ENCODE peak calls at places on chromosomes 3 and 15, in five cellular contexts. W is hippocampal formation; K is mucosa of gallbladder; Y is left cardiac atrium; X is stimulated activated CD8-positive, alpha-beta memory T cell treated with anti-CD3 and anti-CD28 coated beads, Interleukin-7, amount 100 ng/mL, for 24 hours. Q is an unnamed sample.

GRCh38 chr3:60384352-60384751 is 866.9 kb downstream of the FHIT start:
- DNase-seq in K (no peak), W (no peak), X (no peak), Y (no peak), Q (no peak)

GRCh38 chr3:73674280-73674679 is 49.5 kb upstream of the PDZRN3 start:
- DNase-seq in X (no peak), K (no peak), W (no peak), Y (no peak), Q (no peak)

GRCh38 chr15:81047948-81048347 is 47.2 kb downstream of the TLNRD1 start:
- DNase-seq in W (no peak), K (no peak), Y (no peak), X (no peak), Q (no peak)

GRCh38 chr3:13654330-13655073 is 105.6 kb downstream of the FBLN2 start:
- DNase-seq in K (no peak), Y (no peak), X (no peak), W (no peak), Q (no peak)

GRCh38 chr3:112685435-112685834 is 44.5 kb upstream of the CCDC80 start:
- DNase-seq in X (no peak), Y (no peak), W (no peak), K (no peak), Q (no peak)

GRCh38 chr3:4492240-4493007 is 724 bp upstream of the ITPR1 start:
- DNase-seq in X (no peak), K (peak; percentile 61), W (no peak), Y (peak; percentile 67), Q (peak; percentile 74)

GRCh38 chr3:155158361-155159037 is 78.4 kb downstream of the MME start:
- DNase-seq in K (no peak), Y (no peak), X (no peak), W (no peak), Q (no peak)

GRCh38 chr15:41930867-41931222 is 37.0 kb upstream of the SPTBN5 start:
- DNase-seq in K (no peak), X (no peak), W (no peak), Y (no peak), Q (no peak)

GRCh38 chr3:36132214-36132613 is 248.1 kb upstream of the STAC start:
- DNase-seq in X (no peak), K (no peak), W (no peak), Y (no peak), Q (no peak)

GRCh38 chr3:178880274-178880673 is 191.3 kb downstream of the ZMAT3 start:
- DNase-seq in X (no peak), W (no peak), Y (no peak), K (no peak), Q (no peak)

GRCh38 chr15:56369234-56369633 is 4.0 kb downstream of the TEX9 start:
- DNase-seq in X (no peak), Y (no peak), K (no peak), W (no peak), Q (no peak)

GRCh38 chr3:13574798-13575451 is 26.0 kb downstream of the FBLN2 start:
- DNase-seq in X (no peak), Y (no peak), W (no peak), K (no peak), Q (no peak)

GRCh38 chr15:50718700-50719125 is 32.1 kb upstream of the TRPM7 start:
- DNase-seq in Y (no peak), W (no peak), X (no peak), K (peak; percentile 22), Q (no peak)

GRCh38 chr15:64122936-64123351 is 27.2 kb downstream of the SNX1 start:
- DNase-seq in W (peak; percentile 98), Y (no peak), X (no peak), K (no peak), Q (no peak)

Q was measured in lower lobe of right lung.